ENCODE peak calls at places on chromosomes 6 and 20, in six cellular contexts. C, E, B, V, J and H are unnamed samples.

GRCh38 chr6:84033523-84034451 is at the start of gene MRAP2:
- DNase-seq in B (peak), V (peak), E (no peak), J (no peak), C (peak), H (peak)

GRCh38 chr20:6740096-6740495 is 27.4 kb upstream of the BMP2 start:
- DNase-seq in B (no peak), C (no peak), J (no peak), E (no peak), V (no peak), H (no peak)

GRCh38 chr6:48560408-48560807 is 449.4 kb upstream of the PTCHD4 start:
- DNase-seq in J (no peak), V (no peak), E (no peak), B (no peak), C (no peak), H (no peak)

GRCh38 chr6:3212261-3212660 is 15.2 kb downstream of the TUBB2B start:
- DNase-seq in C (no peak), V (no peak), J (no peak), E (no peak), B (no peak), H (no peak)

GRCh38 chr20:49887251-49887827 is 28.0 kb downstream of the SPATA2 start:
- DNase-seq in B (no peak), E (no peak), C (no peak), J (no peak), V (no peak), H (no peak)

GRCh38 chr6:16760536-16761468 is at the start of gene ATXN1:
- DNase-seq in C (no peak), V (peak), B (peak), E (peak), J (peak), H (peak)

GRCh38 chr6:11854418-11855165 is 76.0 kb upstream of the ADTRP start:
- DNase-seq in V (no peak), B (no peak), C (no peak), E (peak), J (no peak), H (no peak)

GRCh38 chr20:6122111-6122872 is 538 bp downstream of the FERMT1 start:
- DNase-seq in V (no peak), B (no peak), J (no peak), C (peak), E (peak), H (peak)

GRCh38 chr20:46807998-46808397 is 86.6 kb upstream of the EYA2 start:
- DNase-seq in E (no peak), B (no peak), V (no peak), J (no peak), C (peak), H (no peak)

GRCh38 chr6:33000053-33000452 is 9.3 kb downstream of the HLA-DOA start:
- DNase-seq in B (peak), J (peak), E (no peak), C (no peak), V (no peak), H (peak)

GRCh38 chr6:126539022-126539421 is 199.1 kb downstream of the CENPW start:
- DNase-seq in V (no peak), B (no peak), J (no peak), C (no peak), E (no peak), H (no peak)

GRCh38 chr20:30484009-30484748 is 773.3 kb upstream of the DEFB115 start:
- DNase-seq in E (no peak), V (no peak), J (no peak), B (no peak), C (no peak), H (no peak)

GRCh38 chr6:136550045-136550329 is 235 bp downstream of the MAP7 start:
- DNase-seq in V (no peak), J (no peak), E (no peak), B (peak), C (no peak), H (no peak)

GRCh38 chr6:35148167-35148741 is 7.1 kb upstream of the TCP11 start:
- DNase-seq in V (peak), C (no peak), E (no peak), J (no peak), B (peak), H (peak)

GRCh38 chr6:106974337-106974998 is at the start of gene CD24:
- DNase-seq in E (no peak), C (peak), B (peak), V (peak), J (no peak), H (peak)

GRCh38 chr6:34602318-34603111 is 46.4 kb upstream of the SPDEF start:
- DNase-seq in C (peak), B (no peak), E (no peak), V (no peak), J (no peak), H (no peak)

GRCh38 chr20:43909720-43910119 is 4.9 kb upstream of the TOX2 start:
- DNase-seq in V (no peak), E (no peak), B (no peak), J (no peak), C (no peak), H (no peak)

GRCh38 chr6:158706369-158706982 is 56.6 kb downstream of the SYTL3 start:
- DNase-seq in J (no peak), V (peak), B (peak), C (peak), E (no peak), H (peak)

GRCh38 chr6:167420858-167421766 is 96.2 kb downstream of the TTLL2 start:
- DNase-seq in E (no peak), B (no peak), C (no peak), V (no peak), J (no peak), H (no peak)

GRCh38 chr6:29552512-29553051 is 7.0 kb downstream of the UBD start:
- DNase-seq in E (no peak), J (no peak), V (no peak), C (no peak), B (no peak), H (peak)